ENCODE peak calls at places on chromosome 2, in nine cellular contexts. One of them, this sample, is unnamed.

GRCh38 chr2:157279331-157279730 is 21.8 kb downstream of the GALNT5 start:
- DNase-seq in PC-3: no peak
- DNase-seq in SK-N-SH: no peak
- DNase-seq in DND-41: no peak
- DNase-seq in mammary epithelial cell: no peak
- DNase-seq in IMR-90: no peak
- DNase-seq in endothelial cell of umbilical vein: no peak
- DNase-seq in H9: no peak
- DNase-seq in osteoblast: no peak
- DNase-seq in this sample: no peak

GRCh38 chr2:149329470-149330126 is 789 bp upstream of the LYPD6 start:
- DNase-seq in DND-41: no peak
- DNase-seq in PC-3: peak
- DNase-seq in H9: peak
- DNase-seq in SK-N-SH: peak
- DNase-seq in endothelial cell of umbilical vein: peak
- DNase-seq in mammary epithelial cell: peak
- DNase-seq in IMR-90: peak
- DNase-seq in osteoblast: peak
- DNase-seq in this sample: peak

GRCh38 chr2:63058742-63059433 is 8.3 kb downstream of the OTX1 start:
- DNase-seq in IMR-90: no peak
- DNase-seq in DND-41: no peak
- DNase-seq in endothelial cell of umbilical vein: no peak
- DNase-seq in PC-3: no peak
- DNase-seq in SK-N-SH: peak
- DNase-seq in H9: peak
- DNase-seq in mammary epithelial cell: no peak
- DNase-seq in osteoblast: peak
- DNase-seq in this sample: peak

GRCh38 chr2:122528061-122528460 is 772.6 kb downstream of the TSN start:
- DNase-seq in H9: no peak
- DNase-seq in DND-41: no peak
- DNase-seq in PC-3: peak
- DNase-seq in mammary epithelial cell: peak
- DNase-seq in IMR-90: no peak
- DNase-seq in endothelial cell of umbilical vein: no peak
- DNase-seq in osteoblast: peak
- DNase-seq in SK-N-SH: no peak
- DNase-seq in this sample: no peak

GRCh38 chr2:142881619-142882018 is 4.2 kb downstream of the KYNU start:
- DNase-seq in endothelial cell of umbilical vein: no peak
- DNase-seq in mammary epithelial cell: no peak
- DNase-seq in osteoblast: no peak
- DNase-seq in SK-N-SH: no peak
- DNase-seq in H9: no peak
- DNase-seq in PC-3: no peak
- DNase-seq in IMR-90: no peak
- DNase-seq in DND-41: no peak
- DNase-seq in this sample: no peak

GRCh38 chr2:108877506-108877905 is 90.9 kb downstream of the CCDC138 start:
- DNase-seq in endothelial cell of umbilical vein: no peak
- DNase-seq in mammary epithelial cell: no peak
- DNase-seq in DND-41: no peak
- DNase-seq in PC-3: no peak
- DNase-seq in IMR-90: no peak
- DNase-seq in SK-N-SH: no peak
- DNase-seq in H9: no peak
- DNase-seq in osteoblast: no peak
- DNase-seq in this sample: no peak

GRCh38 chr2:75597949-75598348 is 37.2 kb upstream of the EVA1A start:
- DNase-seq in DND-41: no peak
- DNase-seq in PC-3: no peak
- DNase-seq in mammary epithelial cell: no peak
- DNase-seq in IMR-90: no peak
- DNase-seq in H9: no peak
- DNase-seq in osteoblast: no peak
- DNase-seq in endothelial cell of umbilical vein: no peak
- DNase-seq in SK-N-SH: no peak
- DNase-seq in this sample: no peak

GRCh38 chr2:84077504-84077903 is 381.6 kb downstream of the SUCLG1 start:
- DNase-seq in endothelial cell of umbilical vein: peak
- DNase-seq in DND-41: peak
- DNase-seq in PC-3: peak
- DNase-seq in osteoblast: no peak
- DNase-seq in SK-N-SH: peak
- DNase-seq in IMR-90: no peak
- DNase-seq in mammary epithelial cell: peak
- DNase-seq in H9: peak
- DNase-seq in this sample: peak

GRCh38 chr2:75605770-75606535 is 40.6 kb upstream of the MRPL19 start:
- DNase-seq in IMR-90: peak
- DNase-seq in osteoblast: peak
- DNase-seq in H9: no peak
- DNase-seq in PC-3: peak
- DNase-seq in SK-N-SH: no peak
- DNase-seq in endothelial cell of umbilical vein: peak
- DNase-seq in DND-41: no peak
- DNase-seq in mammary epithelial cell: peak
- DNase-seq in this sample: peak

GRCh38 chr2:128381001-128381938 is 62.6 kb upstream of the HS6ST1 start:
- DNase-seq in DND-41: no peak
- DNase-seq in H9: peak
- DNase-seq in endothelial cell of umbilical vein: no peak
- DNase-seq in osteoblast: peak
- DNase-seq in PC-3: no peak
- DNase-seq in IMR-90: no peak
- DNase-seq in SK-N-SH: peak
- DNase-seq in mammary epithelial cell: no peak
- DNase-seq in this sample: no peak
- H3K4me2 ChIP-seq in DND-41: no peak
- H3K4me2 ChIP-seq in H9: no peak
- H3K4me2 ChIP-seq in endothelial cell of umbilical vein: no peak
- H3K4me2 ChIP-seq in osteoblast: no peak
- H3K4me2 ChIP-seq in PC-3: no peak
- H3K4me2 ChIP-seq in IMR-90: no peak
- H3K4me2 ChIP-seq in SK-N-SH: no peak
- H3K4me2 ChIP-seq in mammary epithelial cell: no peak
- H3K4me2 ChIP-seq in this sample: no peak

DNA sequence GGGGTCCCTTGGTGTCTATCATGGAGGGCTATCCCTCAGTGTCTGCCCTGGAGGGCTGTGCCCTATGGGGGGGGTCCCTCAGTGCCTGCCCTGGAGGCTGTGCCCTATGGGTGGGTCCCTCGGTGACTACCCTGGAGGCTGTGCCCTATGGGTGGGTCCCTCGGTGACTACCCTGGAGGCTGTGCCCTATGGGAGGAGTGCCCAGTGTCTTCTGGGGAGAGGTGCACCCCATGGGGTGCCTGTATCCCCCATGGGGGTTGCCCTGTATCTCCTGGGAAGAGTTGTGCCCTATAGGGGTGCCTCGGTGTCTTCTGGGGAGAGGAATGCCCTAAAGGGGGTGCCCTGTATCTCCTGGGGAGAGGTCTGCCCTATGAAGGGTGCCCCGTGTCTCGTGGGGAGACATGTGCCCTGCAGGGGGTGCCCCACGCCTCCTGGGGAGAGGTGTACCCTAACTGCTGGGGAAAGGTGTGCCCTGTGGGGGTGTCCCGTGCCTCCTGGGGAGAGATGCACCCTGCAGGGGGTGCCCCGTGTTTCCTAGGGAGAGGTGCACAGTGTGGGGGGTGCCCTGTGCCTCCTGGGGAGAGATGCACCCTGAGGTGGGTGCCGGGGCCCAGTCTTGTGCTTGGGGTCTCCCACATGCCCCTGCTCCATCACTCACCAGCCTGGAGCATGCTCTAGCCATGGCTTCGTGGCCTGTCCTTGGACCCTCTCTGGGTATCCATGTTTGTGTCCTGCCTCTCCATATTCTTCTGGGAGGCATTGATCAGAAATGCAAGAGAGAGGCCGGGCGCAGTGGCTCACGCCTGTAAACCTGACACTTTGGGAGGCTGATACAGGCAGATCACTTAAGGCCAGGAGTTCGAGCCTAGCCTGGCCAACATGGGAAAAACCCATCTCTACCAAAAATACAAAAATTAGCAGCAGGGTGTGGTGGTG is 215.6 kb downstream of the HDAC4 start:
- DNase-seq in IMR-90: no peak
- DNase-seq in PC-3: no peak
- DNase-seq in H9: peak
- DNase-seq in osteoblast: peak
- DNase-seq in SK-N-SH: no peak
- DNase-seq in DND-41: no peak
- DNase-seq in endothelial cell of umbilical vein: no peak
- DNase-seq in mammary epithelial cell: no peak
- DNase-seq in this sample: no peak
- TF ChIP-seq CTCF in IMR-90: no peak
- TF ChIP-seq CTCF in PC-3: no peak
- TF ChIP-seq CTCF in H9: no peak
- TF ChIP-seq CTCF in osteoblast: no peak
- TF ChIP-seq CTCF in SK-N-SH: no peak
- TF ChIP-seq CTCF in DND-41: no peak
- TF ChIP-seq CTCF in endothelial cell of umbilical vein: no peak
- TF ChIP-seq CTCF in mammary epithelial cell: no peak
- TF ChIP-seq CTCF in this sample: no peak

GRCh38 chr2:217713395-217714267 is 289.2 kb downstream of the TNS1 start:
- DNase-seq in mammary epithelial cell: peak
- DNase-seq in osteoblast: no peak
- DNase-seq in SK-N-SH: peak
- DNase-seq in IMR-90: peak
- DNase-seq in endothelial cell of umbilical vein: peak
- DNase-seq in H9: peak
- DNase-seq in PC-3: peak
- DNase-seq in DND-41: peak
- DNase-seq in this sample: peak
- H3K4me2 ChIP-seq in mammary epithelial cell: peak
- H3K4me2 ChIP-seq in osteoblast: peak
- H3K4me2 ChIP-seq in SK-N-SH: peak
- H3K4me2 ChIP-seq in IMR-90: peak
- H3K4me2 ChIP-seq in endothelial cell of umbilical vein: no peak
- H3K4me2 ChIP-seq in H9: no peak
- H3K4me2 ChIP-seq in PC-3: peak
- H3K4me2 ChIP-seq in DND-41: no peak
- H3K4me2 ChIP-seq in this sample: no peak

GRCh38 chr2:237258146-237258545 is 155.8 kb downstream of the COL6A3 start:
- DNase-seq in mammary epithelial cell: no peak
- DNase-seq in SK-N-SH: no peak
- DNase-seq in osteoblast: no peak
- DNase-seq in endothelial cell of umbilical vein: no peak
- DNase-seq in DND-41: no peak
- DNase-seq in IMR-90: peak
- DNase-seq in PC-3: no peak
- DNase-seq in H9: peak
- DNase-seq in this sample: no peak
- TF ChIP-seq CTCF in mammary epithelial cell: no peak
- TF ChIP-seq CTCF in SK-N-SH: no peak
- TF ChIP-seq CTCF in osteoblast: no peak
- TF ChIP-seq CTCF in endothelial cell of umbilical vein: no peak
- TF ChIP-seq CTCF in DND-41: no peak
- TF ChIP-seq CTCF in IMR-90: peak
- TF ChIP-seq CTCF in PC-3: peak
- TF ChIP-seq CTCF in H9: peak
- TF ChIP-seq CTCF in this sample: peak

DNA sequence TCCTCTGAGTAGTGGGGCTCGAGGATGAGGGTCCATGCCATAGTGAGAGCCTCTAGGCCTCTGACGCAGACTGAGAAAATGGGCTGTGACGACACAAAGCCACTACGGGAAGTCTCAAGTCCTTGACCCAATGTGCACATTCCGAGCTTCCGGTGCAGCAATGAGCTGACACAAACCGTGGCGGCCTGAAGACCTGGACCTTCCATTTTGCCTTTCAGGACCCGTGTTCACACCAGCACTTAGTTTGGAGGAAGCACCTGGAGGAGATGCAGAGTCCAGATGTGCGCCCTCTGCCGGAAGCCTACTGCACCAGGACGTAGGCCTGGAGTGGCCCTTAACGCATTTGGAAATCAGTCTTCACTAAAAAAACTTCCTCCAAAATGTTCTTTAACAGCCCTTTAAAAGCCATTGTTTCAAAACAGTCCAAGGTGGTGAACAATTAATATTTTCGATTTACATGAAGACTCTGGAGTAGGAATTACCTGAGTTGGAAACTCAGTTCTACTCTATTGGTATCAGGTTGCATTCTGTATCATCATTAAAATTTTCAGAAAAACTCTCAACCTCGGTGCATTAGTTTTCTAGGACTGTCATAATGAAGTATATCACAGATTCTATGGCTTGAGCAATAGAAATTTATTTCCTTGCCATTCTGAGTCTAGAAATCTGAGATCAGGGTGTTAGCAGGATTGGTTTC is 33.9 kb downstream of the BMP10 start:
- DNase-seq in endothelial cell of umbilical vein: peak
- DNase-seq in PC-3: peak
- DNase-seq in DND-41: no peak
- DNase-seq in IMR-90: peak
- DNase-seq in H9: peak
- DNase-seq in mammary epithelial cell: peak
- DNase-seq in SK-N-SH: no peak
- DNase-seq in osteoblast: no peak
- DNase-seq in this sample: peak
- H3K4me2 ChIP-seq in endothelial cell of umbilical vein: no peak
- H3K4me2 ChIP-seq in PC-3: no peak
- H3K4me2 ChIP-seq in DND-41: no peak
- H3K4me2 ChIP-seq in IMR-90: no peak
- H3K4me2 ChIP-seq in H9: no peak
- H3K4me2 ChIP-seq in mammary epithelial cell: no peak
- H3K4me2 ChIP-seq in SK-N-SH: no peak
- H3K4me2 ChIP-seq in osteoblast: no peak
- H3K4me2 ChIP-seq in this sample: no peak

DNA sequence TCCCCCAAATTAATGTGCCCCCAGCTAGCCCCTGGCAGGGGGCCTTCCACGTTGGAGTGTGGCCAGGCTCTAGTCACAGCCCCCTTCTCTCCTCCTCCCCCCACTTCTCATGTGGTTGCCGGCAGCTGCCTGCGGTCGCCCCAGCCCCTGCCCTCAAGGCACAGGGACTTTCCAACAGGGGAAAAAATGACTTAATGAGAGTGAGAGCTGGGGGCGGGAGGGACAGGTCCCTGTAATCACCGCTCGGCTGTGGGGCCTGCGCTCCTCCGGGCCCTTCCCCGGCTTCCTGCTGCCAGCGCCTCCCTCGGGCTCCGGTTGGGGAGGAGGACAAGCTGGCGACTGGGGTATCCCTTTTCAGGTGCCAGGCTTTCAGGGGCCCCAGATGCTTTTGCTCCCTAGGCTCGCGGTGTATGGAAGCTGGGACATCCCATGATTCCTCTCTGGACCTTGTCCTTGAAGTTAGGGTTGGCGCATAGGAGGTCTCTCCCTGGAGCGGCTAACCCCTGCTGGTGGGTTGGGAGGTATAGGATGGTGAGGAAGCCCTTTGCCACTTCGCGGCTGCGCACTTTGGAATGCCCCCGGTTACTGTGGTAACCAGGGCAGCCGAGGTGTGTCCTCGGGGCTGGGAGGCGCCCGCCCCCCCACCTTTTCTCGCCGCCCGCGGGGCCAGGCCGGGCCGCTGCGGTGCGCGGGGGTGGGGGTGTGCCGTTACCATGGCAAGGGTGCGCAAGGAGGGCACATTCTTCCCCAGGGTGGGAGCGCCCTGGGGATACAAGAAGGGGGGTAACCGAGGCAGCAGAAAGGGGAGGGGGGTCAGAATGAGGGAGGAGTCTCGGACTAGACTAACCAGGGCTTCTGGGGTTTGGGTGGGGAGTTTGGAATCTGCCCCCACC is 16.1 kb downstream of the WNT10A start:
- DNase-seq in PC-3: peak
- DNase-seq in mammary epithelial cell: peak
- DNase-seq in endothelial cell of umbilical vein: no peak
- DNase-seq in H9: peak
- DNase-seq in DND-41: peak
- DNase-seq in SK-N-SH: peak
- DNase-seq in IMR-90: peak
- DNase-seq in osteoblast: peak
- DNase-seq in this sample: peak
- TF ChIP-seq CTCF in PC-3: peak
- TF ChIP-seq CTCF in mammary epithelial cell: no peak
- TF ChIP-seq CTCF in endothelial cell of umbilical vein: no peak
- TF ChIP-seq CTCF in H9: no peak
- TF ChIP-seq CTCF in DND-41: peak
- TF ChIP-seq CTCF in SK-N-SH: no peak
- TF ChIP-seq CTCF in IMR-90: no peak
- TF ChIP-seq CTCF in osteoblast: no peak
- TF ChIP-seq CTCF in this sample: no peak